ENCODE peak calls at places on chromosome X, in seven cellular contexts. S is A549, V is hepatocyte, J is neural progenitor cell, Q is stomach, U is esophagus squamous epithelium, M is coronary artery. W is an unnamed sample.

GRCh38 chrX:68041110-68041509 is 392.2 kb downstream of the OPHN1 start:
- DNase-seq in S (no peak), V (no peak), J (no peak), Q (no peak), U (no peak), M (no peak), W (no peak)

GRCh38 chrX:95484781-95485180 is 1199.9 kb upstream of the DIAPH2 start:
- DNase-seq in S (no peak), V (no peak), J (no peak), Q (no peak), U (no peak), M (no peak), W (no peak)

GRCh38 chrX:105822138-105823091 is at the start of gene NRK:
- DNase-seq in S (no peak), V (peak), J (peak), Q (no peak), U (no peak), M (no peak), W (no peak)

GRCh38 chrX:105463483-105463882 is 243.0 kb upstream of the TEX13A start:
- DNase-seq in S (no peak), V (no peak), J (no peak), Q (no peak), U (no peak), M (no peak), W (peak)

GRCh38 chrX:68892651-68893050 is 63.8 kb downstream of the EFNB1 start:
- DNase-seq in S (no peak), V (no peak), J (peak), Q (no peak), U (no peak), M (no peak), W (no peak)

GRCh38 chrX:42140320-42140719 is 217.0 kb upstream of the CASK start:
- DNase-seq in S (no peak), V (no peak), J (no peak), Q (no peak), U (no peak), M (no peak), W (no peak)

GRCh38 chrX:154712781-154713391 is 38.0 kb downstream of the GAB3 start:
- DNase-seq in S (no peak), V (no peak), J (no peak), Q (no peak), U (no peak), M (no peak), W (peak)

GRCh38 chrX:31547416-31547815 is 475.6 kb upstream of the FTHL17 start:
- DNase-seq in S (no peak), V (no peak), J (no peak), Q (no peak), U (no peak), M (no peak), W (no peak)

GRCh38 chrX:40784516-40785151 is 49.3 kb upstream of the MED14 start:
- DNase-seq in S (peak), V (peak), J (no peak), Q (no peak), U (no peak), M (no peak), W (peak)

GRCh38 chrX:71144651-71145050 is at the start of gene NLGN3:
- DNase-seq in S (no peak), V (no peak), J (peak), Q (no peak), U (no peak), M (no peak), W (no peak)

GRCh38 chrX:3962511-3963350 is 249.3 kb upstream of the PRKX start:
- DNase-seq in S (peak), V (peak), J (peak), Q (no peak), U (no peak), M (no peak), W (peak)

GRCh38 chrX:77014655-77015377 is 432.4 kb upstream of the FGF16 start:
- DNase-seq in S (peak), V (peak), J (peak), Q (no peak), U (no peak), M (no peak), W (no peak)

GRCh38 chrX:54481751-54482150 is 14.3 kb downstream of the FGD1 start:
- DNase-seq in S (no peak), V (no peak), J (no peak), Q (no peak), U (no peak), M (no peak), W (peak)

GRCh38 chrX:130086414-130087207 is 23.7 kb downstream of the ELF4 start:
- DNase-seq in S (no peak), V (no peak), J (no peak), Q (no peak), U (peak), M (no peak), W (no peak)

GRCh38 chrX:101078716-101079115 is at the start of gene TMEM35A:
- DNase-seq in S (no peak), V (peak), J (peak), Q (no peak), U (no peak), M (no peak), W (no peak)

GRCh38 chrX:24306430-24306829 is 7.4 kb downstream of the SUPT20HL2 start:
- DNase-seq in S (no peak), V (no peak), J (peak), Q (no peak), U (no peak), M (no peak), W (peak)
- TF ChIP-seq CTCF in S (no peak), V (no peak), J (peak), Q (no peak), U (no peak), M (no peak), W (no peak)

GRCh38 chrX:148311544-148311943 is 188.9 kb upstream of the AFF2 start:
- DNase-seq in S (no peak), V (no peak), J (no peak), Q (no peak), U (no peak), M (no peak), W (no peak)

GRCh38 chrX:148310402-148311200 is 189.8 kb upstream of the AFF2 start:
- DNase-seq in S (no peak), V (no peak), J (no peak), Q (no peak), U (no peak), M (no peak), W (no peak)

GRCh38 chrX:148309413-148309812 is 191.0 kb upstream of the AFF2 start:
- DNase-seq in S (no peak), V (no peak), J (no peak), Q (no peak), U (no peak), M (no peak), W (no peak)
- H3K4me3 ChIP-seq in S (no peak), V (no peak), J (no peak), Q (no peak), U (no peak), M (no peak), W (no peak)

GRCh38 chrX:55488559-55489314 is 911 bp downstream of the USP51 start:
- DNase-seq in S (peak), V (peak), J (peak), Q (peak), U (peak), M (peak), W (peak)
- TF ChIP-seq CTCF in S (no peak), V (no peak), J (no peak), Q (no peak), U (no peak), M (no peak), W (no peak)

DNA sequence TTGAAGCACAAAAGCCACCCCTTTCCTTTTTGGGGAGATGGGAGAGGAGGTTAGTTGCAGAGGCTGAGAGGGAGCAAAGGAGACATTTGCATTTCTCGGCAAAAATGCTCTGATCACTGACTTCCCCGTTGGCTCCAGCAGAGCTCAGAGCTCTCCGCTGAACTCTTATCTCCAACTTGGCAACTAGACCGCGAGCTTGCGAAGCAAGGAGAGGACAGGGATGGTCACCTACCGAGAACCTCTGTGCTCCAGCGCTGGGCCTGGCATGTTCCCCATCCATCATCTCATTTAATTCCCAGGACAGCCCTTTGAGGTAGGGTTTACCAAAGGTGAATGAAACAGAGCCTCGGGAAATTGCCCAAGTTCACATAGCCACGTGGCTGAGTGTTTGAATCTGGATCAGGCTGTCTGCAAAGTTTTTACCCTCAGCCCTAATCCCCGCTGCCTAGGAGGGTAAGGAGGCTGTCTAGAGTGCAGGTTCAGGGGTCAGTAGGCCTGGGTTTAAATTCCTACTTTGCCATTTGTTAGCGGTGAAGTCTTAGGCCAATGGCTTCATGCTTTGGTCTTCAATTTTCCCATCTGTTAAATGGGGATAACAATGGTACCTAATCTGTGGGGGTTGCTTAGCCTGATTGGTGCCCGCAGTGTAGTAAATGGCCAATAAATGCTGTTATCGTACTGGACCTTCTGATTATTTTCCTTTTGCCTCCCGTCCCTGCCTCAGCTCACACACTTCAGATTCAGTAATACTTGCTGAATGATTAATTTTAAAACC is 3.8 kb upstream of the CITED1 start:
- DNase-seq in S (no peak), V (no peak), J (peak), Q (no peak), U (no peak), M (no peak), W (no peak)
- H3K4me3 ChIP-seq in S (peak), V (no peak), J (peak), Q (peak), U (no peak), M (peak), W (peak)

GRCh38 chrX:36897690-36898089 is 110.5 kb upstream of the FAM47C start:
- DNase-seq in S (no peak), V (no peak), J (no peak), Q (no peak), U (no peak), M (no peak), W (no peak)
- TF ChIP-seq CTCF in S (no peak), V (no peak), J (no peak), Q (no peak), U (no peak), M (no peak), W (no peak)

DNA sequence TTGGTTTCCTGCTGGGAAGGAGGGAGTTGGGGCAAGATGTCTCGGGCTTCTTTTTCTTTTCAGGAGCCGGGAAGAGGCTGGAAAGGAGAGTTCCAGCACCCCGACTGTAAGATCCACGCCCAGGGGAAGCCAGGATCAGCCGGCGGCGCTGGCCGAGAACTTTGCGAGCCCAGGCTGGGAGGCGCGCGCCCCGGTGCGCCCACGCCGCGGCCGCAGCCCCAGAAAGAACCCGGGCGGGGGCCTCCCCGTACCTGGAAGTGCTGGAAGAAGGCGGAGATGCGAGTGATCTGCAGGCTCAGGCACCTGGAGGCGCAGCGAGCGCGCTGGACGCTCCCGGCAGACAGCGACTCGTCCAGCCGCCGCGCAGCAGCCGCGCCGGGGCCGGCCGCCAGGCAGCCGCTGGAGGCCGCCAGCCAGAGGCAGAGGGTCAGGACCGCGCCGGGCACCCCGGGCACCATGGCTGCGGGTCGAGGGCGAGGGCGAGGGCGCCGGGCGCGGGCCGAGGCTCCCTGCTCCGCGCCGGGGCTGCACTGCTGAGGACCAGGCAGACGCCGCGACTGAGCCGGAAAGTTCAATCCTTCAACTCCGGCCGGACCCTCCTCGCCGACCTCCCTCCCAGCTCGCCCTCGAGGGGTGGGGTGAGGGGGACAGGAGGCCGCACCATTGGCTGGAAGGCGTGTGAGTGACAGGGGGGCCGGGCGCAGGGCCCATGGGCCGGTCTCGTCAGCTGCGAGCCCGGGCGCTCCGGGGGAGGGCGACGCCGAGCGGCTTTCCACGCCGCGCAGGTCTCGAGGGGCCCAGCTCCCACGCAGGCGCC is at the start of gene ANOS1:
- DNase-seq in S (peak), V (peak), J (peak), Q (peak), U (no peak), M (peak), W (peak)
- H3K4me3 ChIP-seq in S (peak), V (peak), J (peak), Q (peak), U (peak), M (peak), W (peak)

W was measured in fibroblast of villous mesenchyme.